ENCODE peak calls at places on chromosomes 5 and 9, in four cellular contexts. S is psoas muscle, M is SK-MEL-5, W is HFFc6. F is an unnamed sample.

GRCh38 chr9:117957267-117957666 is 253.1 kb downstream of the TLR4 start:
- DNase-seq in S (no peak), M (no peak), W (no peak), F (no peak)

GRCh38 chr9:92781902-92782301 is 17.3 kb upstream of the BICD2 start:
- DNase-seq in S (no peak), M (no peak), W (no peak), F (no peak)

GRCh38 chr5:65255294-65255693 is 226.4 kb downstream of the ADAMTS6 start:
- DNase-seq in S (no peak), M (no peak), W (no peak), F (no peak)

GRCh38 chr5:95900383-95900958 is 61.2 kb downstream of the ELL2 start:
- DNase-seq in S (no peak), M (no peak), W (no peak), F (peak; percentile 72)

GRCh38 chr5:53373420-53374188 is 106.8 kb upstream of the FST start:
- DNase-seq in S (no peak), M (peak; percentile 8), W (peak; percentile 76), F (no peak)

GRCh38 chr9:71587576-71588362 is 180.5 kb downstream of the CEMIP2 start:
- DNase-seq in S (no peak), M (no peak), W (peak; percentile 35), F (no peak)

GRCh38 chr9:94950040-94950732 is 223.7 kb downstream of the AOPEP start:
- DNase-seq in S (no peak), M (no peak), W (no peak), F (no peak)

GRCh38 chr5:154157483-154158378 is 32.8 kb upstream of the GALNT10 start:
- DNase-seq in S (no peak), M (peak; percentile 27), W (no peak), F (no peak)

GRCh38 chr9:757246-757881 is 84.1 kb upstream of the DMRT1 start:
- DNase-seq in S (no peak), M (peak; percentile 73), W (peak; percentile 62), F (peak; percentile 69)

GRCh38 chr5:173643964-173644363 is 27.5 kb upstream of the BOD1 start:
- DNase-seq in S (no peak), M (no peak), W (no peak), F (peak; percentile 64)

GRCh38 chr5:14025566-14026276 is 81.2 kb upstream of the DNAH5 start:
- DNase-seq in S (no peak), M (no peak), W (no peak), F (no peak)

GRCh38 chr5:95619518-95620029 is 313 bp upstream of the GPR150 start:
- DNase-seq in S (no peak), M (no peak), W (no peak), F (no peak)

GRCh38 chr5:174446988-174447387 is 277.4 kb upstream of the MSX2 start:
- DNase-seq in S (no peak), M (no peak), W (no peak), F (no peak)

GRCh38 chr9:35749515-35750255 is 598 bp downstream of the RGP1 start:
- DNase-seq in S (no peak), M (no peak), W (no peak), F (no peak)

GRCh38 chr9:116806075-116806474 is 119.0 kb downstream of the TRIM32 start:
- DNase-seq in S (no peak), M (no peak), W (no peak), F (no peak)

GRCh38 chr5:1824903-1825841 is 24.0 kb downstream of the NDUFS6 start:
- DNase-seq in S (no peak), M (no peak), W (no peak), F (no peak)

GRCh38 chr5:102826629-102827028 is 71.5 kb downstream of the PAM start:
- DNase-seq in S (no peak), M (no peak), W (no peak), F (no peak)

GRCh38 chr5:139414601-139415121 is 10.8 kb upstream of the SPATA24 start:
- DNase-seq in S (peak; percentile 39), M (peak; percentile 55), W (no peak), F (peak; percentile 64)

GRCh38 chr5:99104538-99105132 is 175.8 kb upstream of the CHD1 start:
- DNase-seq in S (no peak), M (peak; percentile 56), W (peak; percentile 13), F (peak; percentile 52)

GRCh38 chr9:115964710-115965347 is 188.8 kb upstream of the PAPPA start:
- DNase-seq in S (no peak), M (no peak), W (peak; percentile 18), F (no peak)

GRCh38 chr5:28344803-28345433 is 1306.5 kb upstream of the CDH9 start:
- DNase-seq in S (no peak), M (peak; percentile 88), W (no peak), F (peak; percentile 40)

GRCh38 chr5:71457106-71457505 is 1.7 kb downstream of the BDP1 start:
- DNase-seq in S (no peak), M (no peak), W (no peak), F (no peak)